ENCODE peak calls at places on chromosome 17, in six cellular contexts. M is IMR-90; R is erythroblast; X is activated CD8-positive, alpha-beta memory T cell treated with anti-CD3 and anti-CD28 coated beads for 1 hour; J is M059J; N is NCI-H1436. C is an unnamed sample.

GRCh38 chr17:61309857-61310256 is 89.8 kb upstream of the TBX2 start:
- DNase-seq in N (no peak), M (peak; percentile 92), R (no peak), J (peak; percentile 81), X (no peak), C (no peak)

GRCh38 chr17:77428020-77428781 is 287.4 kb downstream of the SEC14L1 start:
- DNase-seq in X (no peak), N (no peak), R (no peak), J (no peak), M (no peak), C (no peak)

GRCh38 chr17:81833921-81834830 is 674 bp downstream of the PPP1R27 start:
- DNase-seq in M (no peak), N (no peak), X (no peak), J (no peak), R (no peak), C (no peak)

GRCh38 chr17:81074440-81074839 is 39.5 kb downstream of the BAIAP2 start:
- DNase-seq in X (no peak), M (no peak), J (no peak), R (no peak), N (no peak), C (no peak)

GRCh38 chr17:67718325-67718941 is 697 bp downstream of the NOL11 start:
- DNase-seq in X (no peak), J (peak; percentile 52), M (peak; percentile 49), R (peak; percentile 74), N (no peak), C (no peak)

GRCh38 chr17:77420804-77421634 is 280.2 kb downstream of the SEC14L1 start:
- DNase-seq in J (peak; percentile 86), N (peak; percentile 93), M (peak; percentile 93), X (no peak), R (no peak), C (no peak)

GRCh38 chr17:22443061-22443460 is 750.7 kb downstream of the KCNJ18 start:
- DNase-seq in M (no peak), J (no peak), X (no peak), N (no peak), R (no peak), C (no peak)

GRCh38 chr17:65027305-65027704 is 29.2 kb downstream of the GNA13 start:
- DNase-seq in M (peak; percentile 83), N (no peak), J (peak; percentile 75), X (peak; percentile 22), R (peak; percentile 53), C (peak; percentile 67)

GRCh38 chr17:50947844-50948514 is 81.8 kb upstream of the TOB1 start:
- DNase-seq in N (peak; percentile 18), X (no peak), J (peak; percentile 22), M (no peak), R (peak; percentile 70), C (peak; percentile 86)

GRCh38 chr17:19762515-19762961 is 14.4 kb upstream of the ALDH3A1 start:
- DNase-seq in J (peak; percentile 47), M (peak; percentile 59), R (peak; percentile 28), X (peak; percentile 44), N (peak; percentile 80), C (peak; percentile 55)

GRCh38 chr17:7084058-7084457 is 4.0 kb upstream of the CLEC10A start:
- DNase-seq in X (no peak), M (no peak), J (peak; percentile 39), N (no peak), R (no peak), C (no peak)

GRCh38 chr17:2093349-2093748 is 38.4 kb downstream of the HIC1 start:
- DNase-seq in M (no peak), R (peak; percentile 78), J (no peak), N (no peak), X (no peak), C (no peak)

GRCh38 chr17:5331506-5331905 is 49.4 kb downstream of the RABEP1 start:
- DNase-seq in N (no peak), M (peak; percentile 59), R (no peak), X (no peak), J (peak; percentile 3), C (no peak)

GRCh38 chr17:34755981-34756669 is 176.7 kb downstream of the TMEM132E start:
- DNase-seq in J (no peak), X (no peak), M (no peak), N (no peak), R (no peak), C (no peak)

GRCh38 chr17:58317421-58318064 is 11.1 kb downstream of the TSPOAP1 start:
- DNase-seq in J (peak; percentile 85), M (peak; percentile 75), R (peak; percentile 60), X (no peak), N (peak; percentile 56), C (peak; percentile 91)

GRCh38 chr17:49363251-49363650 is 1.2 kb upstream of the ZNF652 start:
- DNase-seq in J (no peak), N (no peak), R (no peak), X (no peak), M (no peak), C (no peak)

GRCh38 chr17:77914440-77915254 is 43.9 kb upstream of the TNRC6C start:
- DNase-seq in X (no peak), N (no peak), R (no peak), M (no peak), J (no peak), C (peak; percentile 34)

GRCh38 chr17:28725166-28725659 is 820 bp downstream of the TLCD1 start:
- DNase-seq in N (no peak), M (peak; percentile 65), J (peak; percentile 68), X (no peak), R (peak; percentile 68), C (peak; percentile 84)

GRCh38 chr17:73769480-73769879 is 125.2 kb upstream of the SDK2 start:
- DNase-seq in X (no peak), J (no peak), R (no peak), M (no peak), N (no peak), C (no peak)

GRCh38 chr17:66272699-66273390 is 29.6 kb upstream of the PRKCA start:
- DNase-seq in R (no peak), J (peak; percentile 95), X (no peak), N (no peak), M (peak; percentile 89), C (peak; percentile 63)

GRCh38 chr17:71361691-71362450 is 758.9 kb upstream of the SOX9 start:
- DNase-seq in X (no peak), M (peak; percentile 81), R (no peak), N (no peak), J (no peak), C (no peak)

GRCh38 chr17:82415786-82416185 is 2.4 kb upstream of the HEXD start:
- DNase-seq in N (no peak), R (no peak), M (no peak), X (no peak), J (no peak), C (no peak)

GRCh38 chr17:18370761-18371160 is 6.8 kb upstream of the EVPLL start:
- DNase-seq in M (no peak), X (no peak), R (no peak), J (no peak), N (no peak), C (no peak)

GRCh38 chr17:1165836-1166235 is 13.9 kb downstream of the ABR start:
- DNase-seq in N (no peak), X (no peak), J (no peak), M (no peak), R (no peak), C (no peak)

GRCh38 chr17:13113821-13114525 is 96.1 kb upstream of the ELAC2 start:
- DNase-seq in R (no peak), J (no peak), X (no peak), M (no peak), N (no peak), C (no peak)

GRCh38 chr17:50577451-50577954 is 17.0 kb downstream of the CACNA1G start:
- DNase-seq in X (no peak), M (no peak), J (no peak), N (no peak), R (no peak), C (no peak)

GRCh38 chr17:49788443-49789277 is at the start of gene KAT7:
- DNase-seq in X (peak; percentile 95), J (peak; percentile 99), N (peak; percentile 100), M (peak; percentile 99), R (peak; percentile 100), C (peak; percentile 98)

GRCh38 chr17:73801455-73802100 is 157.3 kb upstream of the SDK2 start:
- DNase-seq in M (no peak), X (no peak), N (peak; percentile 96), R (no peak), J (no peak), C (no peak)

GRCh38 chr17:4854181-4854681 is 21.1 kb downstream of the MINK1 start:
- DNase-seq in X (no peak), N (no peak), J (no peak), R (no peak), M (peak; percentile 66), C (no peak)

GRCh38 chr17:752620-753219 is 656 bp upstream of the GEMIN4 start:
- DNase-seq in N (peak; percentile 50), R (peak; percentile 55), X (no peak), J (peak; percentile 18), M (peak; percentile 49), C (no peak)

C was measured in HT-29.